ENCODE peak calls at places on chromosome 12, in five cellular contexts. D is naive thymus-derived CD4-positive, alpha-beta T cell; E is IMR-90; Q is CD8-positive, alpha-beta memory T cell; G is mammary epithelial cell. L is an unnamed sample.
A peak's percentile ranks its signal among the peaks of the same experiment; 100 is the strongest.

GRCh38 chr12:117047810-117048584 is 51.2 kb downstream of the TESC start:
- DNase-seq in D (no peak), E (peak; percentile 61), Q (no peak), G (no peak), L (no peak)

GRCh38 chr12:18467636-18468520 is 206.6 kb downstream of the PIK3C2G start:
- DNase-seq in D (no peak), E (peak; percentile 18), Q (no peak), G (peak; percentile 8), L (no peak)

GRCh38 chr12:116821291-116821690 is 60.0 kb downstream of the HRK start:
- DNase-seq in D (no peak), E (no peak), Q (no peak), G (no peak), L (no peak)

GRCh38 chr12:33609910-33610309 is 170.3 kb upstream of the SYT10 start:
- DNase-seq in D (no peak), E (no peak), Q (no peak), G (no peak), L (no peak)

GRCh38 chr12:54082402-54082892 is 28.8 kb downstream of the HOXC4 start:
- DNase-seq in D (peak; percentile 28), E (no peak), Q (peak; percentile 29), G (no peak), L (no peak)

GRCh38 chr12:131801254-131801866 is 26.8 kb upstream of the MMP17 start:
- DNase-seq in D (no peak), E (no peak), Q (no peak), G (no peak), L (no peak)

GRCh38 chr12:47602330-47602729 is 103.5 kb downstream of the RPAP3 start:
- DNase-seq in D (no peak), E (peak; percentile 52), Q (no peak), G (no peak), L (no peak)

GRCh38 chr12:90514325-90514724 is 440.7 kb downstream of the CCER1 start:
- DNase-seq in D (no peak), E (peak; percentile 21), Q (no peak), G (no peak), L (no peak)

GRCh38 chr12:92721130-92721529 is 18.3 kb downstream of the PLEKHG7 start:
- DNase-seq in D (no peak), E (peak; percentile 33), Q (no peak), G (no peak), L (no peak)

GRCh38 chr12:98828802-98829600 is 183.9 kb downstream of the APAF1 start:
- DNase-seq in D (no peak), E (no peak), Q (no peak), G (no peak), L (no peak)

GRCh38 chr12:113120670-113121370 is 14.7 kb downstream of the RASAL1 start:
- DNase-seq in D (no peak), E (no peak), Q (no peak), G (no peak), L (no peak)

GRCh38 chr12:104720346-104721064 is 237.6 kb downstream of the SLC41A2 start:
- DNase-seq in D (peak; percentile 61), E (peak; percentile 47), Q (peak; percentile 87), G (no peak), L (no peak)

GRCh38 chr12:76810690-76811434 is 46.9 kb downstream of the ZDHHC17 start:
- DNase-seq in D (no peak), E (no peak), Q (no peak), G (no peak), L (no peak)

GRCh38 chr12:452667-453210 is 7.0 kb upstream of the B4GALNT3 start:
- DNase-seq in D (peak; percentile 84), E (no peak), Q (peak; percentile 61), G (no peak), L (no peak)

GRCh38 chr12:109309441-109310246 is 560 bp upstream of the FOXN4 start:
- DNase-seq in D (no peak), E (no peak), Q (no peak), G (no peak), L (no peak)

GRCh38 chr12:109134186-109134917 is 18.0 kb downstream of the ACACB start:
- DNase-seq in D (no peak), E (no peak), Q (no peak), G (peak; percentile 3), L (no peak)

GRCh38 chr12:110733089-110733715 is 9.5 kb downstream of the PPP1CC start:
- DNase-seq in D (no peak), E (peak; percentile 49), Q (no peak), G (peak; percentile 9), L (no peak)

GRCh38 chr12:68630050-68630449 is 19.4 kb downstream of the RAP1B start:
- DNase-seq in D (no peak), E (no peak), Q (no peak), G (peak; percentile 46), L (no peak)

GRCh38 chr12:122858171-122858570 is 22.9 kb downstream of the HIP1R start:
- DNase-seq in D (no peak), E (no peak), Q (no peak), G (no peak), L (no peak)

GRCh38 chr12:122855985-122856831 is 21.0 kb downstream of the HIP1R start:
- DNase-seq in D (no peak), E (no peak), Q (no peak), G (no peak), L (no peak)

GRCh38 chr12:122858591-122859302 is 23.5 kb downstream of the HIP1R start:
- DNase-seq in D (no peak), E (no peak), Q (no peak), G (no peak), L (no peak)

GRCh38 chr12:122855071-122855829 is 20.0 kb downstream of the HIP1R start:
- DNase-seq in D (no peak), E (no peak), Q (no peak), G (no peak), L (no peak)

GRCh38 chr12:122856999-122857671 is 21.9 kb downstream of the HIP1R start:
- DNase-seq in D (no peak), E (peak; percentile 85), Q (no peak), G (no peak), L (no peak)
- H3K27ac ChIP-seq in D (no peak overlapping the region), E (no peak overlapping the region), Q (no peak overlapping the region), G (no peak overlapping the region), L (no peak overlapping the region)

GRCh38 chr12:6851921-6852650 is at the start of gene USP5:
- DNase-seq in D (peak; percentile 94), E (peak; percentile 100), Q (peak; percentile 99), G (peak; percentile 100), L (peak; percentile 99)

GRCh38 chr12:6854036-6854435 is 2.1 kb downstream of the USP5 start:
- DNase-seq in D (no peak), E (no peak), Q (no peak), G (no peak), L (no peak)

GRCh38 chr12:6853626-6854025 is 1.7 kb downstream of the USP5 start:
- DNase-seq in D (no peak), E (no peak), Q (no peak), G (no peak), L (no peak)

GRCh38 chr12:6851153-6851920 is at the start of gene CDCA3:
- DNase-seq in D (peak; percentile 89), E (peak; percentile 98), Q (peak; percentile 91), G (peak; percentile 98), L (peak; percentile 97)

DNA sequence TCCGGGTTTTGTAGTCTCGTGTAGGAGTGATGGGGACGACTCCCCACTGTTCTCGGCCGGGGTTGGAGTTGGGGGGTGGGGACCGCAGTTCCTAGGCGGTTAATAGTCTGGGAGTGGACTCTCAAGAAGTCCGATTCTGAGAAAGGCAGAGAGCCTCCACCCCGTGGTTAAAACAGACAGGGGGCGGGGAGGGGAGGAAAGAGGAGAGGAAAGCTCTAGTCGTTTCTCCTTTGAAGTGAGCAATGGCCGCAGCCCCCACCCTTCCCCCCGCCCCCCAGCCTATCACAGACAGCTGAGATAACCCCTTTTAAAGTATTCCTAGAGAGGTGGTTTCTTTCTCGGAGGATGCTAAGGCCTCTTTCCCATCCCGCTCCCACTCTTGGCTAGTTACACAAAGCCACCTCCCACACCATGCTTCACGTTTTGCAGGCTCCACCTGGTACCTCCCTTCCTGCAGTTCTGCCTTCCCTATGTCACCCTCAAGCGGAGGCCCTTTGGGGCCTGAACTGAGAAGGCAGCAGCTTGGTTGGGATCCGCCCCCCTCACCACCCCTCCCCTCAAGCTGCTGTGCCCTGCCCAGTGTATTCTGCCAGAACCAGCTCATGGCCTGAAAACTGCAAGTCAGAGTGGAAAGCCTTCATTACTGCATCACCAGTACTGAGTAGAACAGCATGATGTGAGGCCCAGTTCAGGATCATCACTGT is 853 bp downstream of the USP5 start:
- DNase-seq in D (peak; percentile 66), E (peak; percentile 79), Q (peak; percentile 21), G (peak; percentile 81), L (peak; percentile 62)
- H3K27ac ChIP-seq in D (peak overlapping the region; percentile 70), E (peak overlapping the region; percentile 47), Q (peak overlapping the region; percentile 13), G (peak overlapping the region; percentile 42), L (peak overlapping the region; percentile 66)

GRCh38 chr12:11855993-11856374 is 206.5 kb downstream of the ETV6 start:
- DNase-seq in D (no peak), E (no peak), Q (no peak), G (no peak), L (no peak)
- H3K27ac ChIP-seq in D (no peak overlapping the region), E (no peak overlapping the region), Q (no peak overlapping the region), G (no peak overlapping the region), L (no peak overlapping the region)

GRCh38 chr12:31353730-31354708 is 28.1 kb upstream of the SINHCAF start:
- DNase-seq in D (no peak), E (no peak), Q (no peak), G (no peak), L (no peak)

GRCh38 chr12:31361730-31362114 is 35.8 kb upstream of the SINHCAF start:
- DNase-seq in D (no peak), E (no peak), Q (no peak), G (no peak), L (no peak)

GRCh38 chr12:31355747-31356107 is 29.8 kb upstream of the SINHCAF start:
- DNase-seq in D (no peak), E (no peak), Q (no peak), G (no peak), L (no peak)
- H3K27ac ChIP-seq in D (no peak overlapping the region), E (no peak overlapping the region), Q (no peak overlapping the region), G (no peak overlapping the region), L (no peak overlapping the region)

DNA sequence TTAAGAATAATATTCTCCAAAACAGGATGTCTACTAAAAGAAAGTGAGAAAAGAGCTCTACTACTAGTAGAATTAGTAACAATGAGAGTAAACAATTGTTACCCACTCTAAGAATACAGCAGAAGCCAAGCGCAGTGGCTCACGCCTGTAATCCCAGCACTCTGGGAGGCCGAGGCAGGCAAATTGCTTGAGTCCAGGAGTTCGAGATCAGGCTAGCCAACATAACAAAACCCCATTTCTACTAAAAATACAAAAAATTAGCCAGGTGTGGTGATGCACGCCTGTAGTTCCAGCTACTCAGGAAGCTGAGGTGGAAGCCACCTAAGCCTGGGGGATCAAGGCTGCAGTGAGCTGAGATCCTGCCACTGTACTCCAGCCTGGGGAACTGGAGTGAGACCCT is 4.7 kb downstream of the DNAJC14 start:
- DNase-seq in D (no peak), E (no peak), Q (no peak), G (no peak), L (no peak)
- H3K27ac ChIP-seq in D (peak overlapping the region; percentile 37), E (no peak overlapping the region), Q (no peak overlapping the region), G (no peak overlapping the region), L (no peak overlapping the region)